ENCODE peak calls at places on chromosomes 4 and X, in five cellular contexts. G is mesenchymal stem cell, X is neuronal stem cell, S is IMR-90, O is H1. V is an unnamed sample.

GRCh38 chr4:124907881-124908280 is 195.3 kb upstream of the ANKRD50 start:
- DNase-seq in G (no peak), X (no peak), S (peak; percentile 91), O (no peak), V (no peak)

GRCh38 chrX:130705591-130705990 is 197.4 kb downstream of the ENOX2 start:
- DNase-seq in G (no peak), X (no peak), S (no peak), O (no peak), V (no peak)

GRCh38 chr4:7658297-7659204 is 223.8 kb upstream of the PSAPL1 start:
- DNase-seq in G (peak; percentile 33), X (no peak), S (peak; percentile 79), O (no peak), V (no peak)

GRCh38 chrX:12563121-12563520 is 228.1 kb upstream of the PRPS2 start:
- DNase-seq in G (no peak), X (no peak), S (peak; percentile 38), O (no peak), V (no peak)

GRCh38 chr4:3836802-3837601 is 70.8 kb downstream of the ADRA2C start:
- DNase-seq in G (no peak), X (peak; percentile 14), S (no peak), O (peak; percentile 80), V (peak; percentile 7)

GRCh38 chr4:78362310-78362709 is 189.3 kb upstream of the ANXA3 start:
- DNase-seq in G (no peak), X (no peak), S (no peak), O (peak; percentile 60), V (no peak)

GRCh38 chr4:119735136-119735770 is 106.6 kb upstream of the PDE5A start:
- DNase-seq in G (peak; percentile 91), X (no peak), S (peak; percentile 99), O (no peak), V (no peak)

GRCh38 chrX:102835504-102836146 is 101.4 kb upstream of the RAB40AL start:
- DNase-seq in G (peak; percentile 27), X (no peak), S (peak; percentile 33), O (peak; percentile 44), V (peak; percentile 60)

GRCh38 chrX:113828470-113828869 is 755.4 kb upstream of the HTR2C start:
- DNase-seq in G (no peak), X (no peak), S (no peak), O (no peak), V (no peak)

GRCh38 chr4:52358855-52359254 is 300.2 kb downstream of the USP46 start:
- DNase-seq in G (no peak), X (no peak), S (no peak), O (no peak), V (no peak)

GRCh38 chr4:46274717-46275116 is 115.2 kb downstream of the GABRA2 start:
- DNase-seq in G (no peak), X (no peak), S (no peak), O (no peak), V (no peak)

GRCh38 chr4:8547108-8547911 is 32.9 kb upstream of the GPR78 start:
- DNase-seq in G (no peak), X (peak; percentile 17), S (peak; percentile 51), O (peak; percentile 69), V (peak; percentile 76)

GRCh38 chrX:150934453-150934852 is 36.0 kb upstream of the CD99L2 start:
- DNase-seq in G (no peak), X (no peak), S (peak; percentile 66), O (no peak), V (no peak)

GRCh38 chrX:37975421-37975820 is 30.9 kb upstream of the SYTL5 start:
- DNase-seq in G (no peak), X (no peak), S (no peak), O (no peak), V (no peak)

GRCh38 chr4:6909970-6910339 is 329 bp downstream of the TBC1D14 start:
- DNase-seq in G (no peak), X (no peak), S (no peak), O (no peak), V (no peak)

GRCh38 chrX:44675364-44676024 is 132.8 kb upstream of the FUNDC1 start:
- DNase-seq in G (peak; percentile 9), X (no peak), S (peak; percentile 91), O (no peak), V (no peak)

GRCh38 chr4:66048861-66049260 is 378.6 kb upstream of the EPHA5 start:
- DNase-seq in G (no peak), X (no peak), S (no peak), O (no peak), V (no peak)

GRCh38 chr4:13994016-13994415 is 366.5 kb upstream of the BOD1L1 start:
- DNase-seq in G (no peak), X (no peak), S (no peak), O (no peak), V (no peak)

GRCh38 chr4:139403457-139403856 is 50.5 kb upstream of the RAB33B start:
- DNase-seq in G (no peak), X (no peak), S (no peak), O (no peak), V (peak; percentile 18)

GRCh38 chr4:184215709-184216328 is 1.9 kb downstream of the ENPP6 start:
- DNase-seq in G (no peak), X (no peak), S (no peak), O (no peak), V (no peak)

GRCh38 chrX:67693928-67694327 is 150.1 kb downstream of the AR start:
- DNase-seq in G (peak; percentile 6), X (no peak), S (no peak), O (no peak), V (no peak)

GRCh38 chrX:7596822-7597221 is 246.1 kb upstream of the VCX start:
- DNase-seq in G (no peak), X (no peak), S (no peak), O (no peak), V (no peak)

GRCh38 chr4:108166441-108167315 is 2.1 kb downstream of the LEF1 start:
- DNase-seq in G (peak; percentile 50), X (peak; percentile 65), S (no peak), O (peak; percentile 71), V (peak; percentile 30)

GRCh38 chr4:17898553-17898952 is 87.8 kb downstream of the NCAPG start:
- DNase-seq in G (no peak), X (no peak), S (no peak), O (no peak), V (no peak)

GRCh38 chr4:3720461-3720860 is 45.7 kb upstream of the ADRA2C start:
- DNase-seq in G (no peak), X (no peak), S (no peak), O (no peak), V (no peak)

GRCh38 chr4:120611092-120611491 is 311.4 kb downstream of the PRDM5 start:
- DNase-seq in G (peak; percentile 3), X (no peak), S (no peak), O (no peak), V (no peak)

GRCh38 chrX:119790977-119791436 is 423 bp downstream of the RPL39 start:
- DNase-seq in G (peak; percentile 47), X (no peak), S (peak; percentile 26), O (no peak), V (no peak)

GRCh38 chrX:132491191-132491590 is 2.4 kb upstream of the MBNL3 start:
- DNase-seq in G (no peak), X (no peak), S (no peak), O (no peak), V (peak; percentile 23)

GRCh38 chr4:158624889-158625478 is 46.7 kb downstream of the C4orf46 start:
- DNase-seq in G (peak; percentile 57), X (peak; percentile 29), S (peak; percentile 73), O (no peak), V (peak; percentile 78)

GRCh38 chr4:161188578-161188977 is 975.2 kb downstream of the FSTL5 start:
- DNase-seq in G (no peak), X (no peak), S (no peak), O (no peak), V (no peak)

GRCh38 chrX:139049455-139049854 is 337.9 kb upstream of the FGF13 start:
- DNase-seq in G (no peak), X (no peak), S (no peak), O (no peak), V (no peak)

GRCh38 chrX:81390244-81390643 is 188.3 kb downstream of the SH3BGRL start:
- DNase-seq in G (no peak), X (no peak), S (no peak), O (no peak), V (no peak)

GRCh38 chrX:26649534-26649933 is 433.6 kb downstream of the MAGEB5 start:
- DNase-seq in G (no peak), X (no peak), S (peak; percentile 27), O (no peak), V (peak; percentile 59)

GRCh38 chrX:40092808-40093435 is 4.8 kb downstream of the BCOR start:
- DNase-seq in G (peak; percentile 30), X (no peak), S (no peak), O (no peak), V (no peak)
- H2AK5ac ChIP-seq in G (no peak overlapping the region), X (no peak overlapping the region), S (no peak overlapping the region), O (peak overlapping the region; percentile 24), V (no peak overlapping the region)

GRCh38 chr4:986949-987688 is at the start of gene IDUA:
- DNase-seq in G (peak; percentile 79), X (peak; percentile 54), S (peak; percentile 53), O (peak; percentile 79), V (no peak)
- H3K14ac ChIP-seq in G (no peak within 1 kb of the TSS), X (peak within 1 kb of the TSS; percentile 96), S (peak within 1 kb of the TSS; percentile 93), O (no peak within 1 kb of the TSS), V (peak within 1 kb of the TSS; percentile 76)

DNA sequence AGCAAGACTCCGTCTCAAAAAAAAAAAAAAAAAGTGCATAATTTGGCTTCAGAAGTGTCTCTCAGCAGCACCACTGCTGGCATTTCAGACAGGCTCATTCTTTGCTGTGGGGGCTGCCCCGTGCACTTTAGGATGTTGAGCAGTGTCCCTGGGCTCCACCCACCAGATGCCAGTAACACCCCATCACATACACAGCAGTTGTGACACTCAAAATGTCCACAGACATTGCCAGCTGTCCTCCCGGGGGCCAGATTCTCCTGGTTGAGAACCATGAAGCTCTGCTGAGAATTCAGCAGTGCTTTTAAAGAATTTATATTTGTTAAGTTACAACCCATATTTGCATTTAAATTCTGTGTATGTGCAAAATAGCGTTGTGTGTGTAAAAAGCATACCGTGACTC is 19.3 kb upstream of the CLCN4 start:
- DNase-seq in G (no peak), X (no peak), S (no peak), O (no peak), V (no peak)
- H3K36me3 ChIP-seq in G (peaks cover 47% of the 10 kb centered on the region), X (peaks cover 11% of the 10 kb centered on the region), S (peaks cover 31% of the 10 kb centered on the region), O (peaks cover 19% of the 10 kb centered on the region), V (peaks cover 41% of the 10 kb centered on the region)

GRCh38 chrX:20521245-20521644 is 254.5 kb upstream of the RPS6KA3 start:
- DNase-seq in G (peak; percentile 60), X (no peak), S (peak; percentile 74), O (no peak), V (peak; percentile 72)

GRCh38 chrX:20519826-20520225 is 253.1 kb upstream of the RPS6KA3 start:
- DNase-seq in G (no peak), X (no peak), S (no peak), O (no peak), V (no peak)

GRCh38 chrX:20519077-20519617 is 252.4 kb upstream of the RPS6KA3 start:
- DNase-seq in G (no peak), X (no peak), S (no peak), O (no peak), V (peak; percentile 41)

GRCh38 chrX:20523626-20524312 is 257.1 kb upstream of the RPS6KA3 start:
- DNase-seq in G (no peak), X (no peak), S (no peak), O (no peak), V (no peak)

DNA sequence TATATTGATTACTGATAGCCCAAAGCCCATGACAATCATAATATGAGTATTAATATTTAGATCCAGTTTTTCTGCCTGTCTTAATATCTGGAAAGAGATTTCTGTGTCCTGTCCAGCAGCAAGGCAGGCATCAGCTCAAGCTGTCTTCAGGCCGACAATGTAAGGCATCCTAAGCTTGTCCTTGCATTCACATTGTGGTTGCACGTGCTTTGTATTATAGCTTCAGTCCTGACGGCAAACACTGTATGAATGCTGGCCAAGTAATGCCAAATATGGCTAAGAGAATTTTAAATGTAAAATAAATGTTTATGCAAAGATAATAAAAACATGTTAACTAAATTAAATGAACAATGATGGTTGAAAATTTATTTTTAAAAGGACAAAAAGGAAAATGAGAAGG is 255.7 kb upstream of the RPS6KA3 start:
- DNase-seq in G (no peak), X (no peak), S (peak; percentile 61), O (no peak), V (no peak)
- H2AK5ac ChIP-seq in G (no peak overlapping the region), X (no peak overlapping the region), S (no peak overlapping the region), O (no peak overlapping the region), V (no peak overlapping the region)

V was measured in trophoblast cell.